ENCODE peak calls at places on chromosomes 12 and 14, in five cellular contexts. One of them, this sample, is unnamed.
A peak's percentile ranks its signal among the peaks of the same experiment; 100 is the strongest.

GRCh38 chr12:6363330-6364036 is 11.9 kb downstream of the SCNN1A start:
- DNase-seq in A549: peak; percentile 90
- DNase-seq in HepG2: peak; percentile 85
- DNase-seq in endothelial cell of umbilical vein: peak; percentile 75
- DNase-seq in GM12878: no peak
- DNase-seq in this sample: no peak

GRCh38 chr14:33765251-33765650 is 185.6 kb downstream of the EGLN3 start:
- DNase-seq in A549: no peak
- DNase-seq in HepG2: no peak
- DNase-seq in endothelial cell of umbilical vein: peak; percentile 64
- DNase-seq in GM12878: no peak
- DNase-seq in this sample: no peak

GRCh38 chr12:98645572-98646067 is 530 bp downstream of the APAF1 start:
- DNase-seq in A549: peak; percentile 40
- DNase-seq in HepG2: no peak
- DNase-seq in endothelial cell of umbilical vein: peak; percentile 45
- DNase-seq in GM12878: no peak
- DNase-seq in this sample: peak; percentile 66

GRCh38 chr14:104982548-104983230 is 2.9 kb upstream of the CLBA1 start:
- DNase-seq in A549: no peak
- DNase-seq in HepG2: no peak
- DNase-seq in endothelial cell of umbilical vein: no peak
- DNase-seq in GM12878: no peak
- DNase-seq in this sample: no peak

GRCh38 chr14:68772761-68773381 is 20.0 kb downstream of the ZFP36L1 start:
- DNase-seq in A549: no peak
- DNase-seq in HepG2: no peak
- DNase-seq in endothelial cell of umbilical vein: no peak
- DNase-seq in GM12878: no peak
- DNase-seq in this sample: no peak

GRCh38 chr12:101485015-101485414 is 9.9 kb downstream of the SPIC start:
- DNase-seq in A549: no peak
- DNase-seq in HepG2: no peak
- DNase-seq in endothelial cell of umbilical vein: no peak
- DNase-seq in GM12878: no peak
- DNase-seq in this sample: no peak

GRCh38 chr14:79543966-79544365 is 667.3 kb downstream of the DIO2 start:
- DNase-seq in A549: peak; percentile 31
- DNase-seq in HepG2: no peak
- DNase-seq in endothelial cell of umbilical vein: peak; percentile 10
- DNase-seq in GM12878: no peak
- DNase-seq in this sample: peak; percentile 5

GRCh38 chr12:131091976-131092691 is 138.4 kb downstream of the ADGRD1 start:
- DNase-seq in A549: no peak
- DNase-seq in HepG2: no peak
- DNase-seq in endothelial cell of umbilical vein: no peak
- DNase-seq in GM12878: peak; percentile 38
- DNase-seq in this sample: no peak

GRCh38 chr12:19657401-19657800 is 218.1 kb downstream of the AEBP2 start:
- DNase-seq in A549: no peak
- DNase-seq in HepG2: no peak
- DNase-seq in endothelial cell of umbilical vein: no peak
- DNase-seq in GM12878: no peak
- DNase-seq in this sample: no peak

GRCh38 chr12:66598081-66598480 is 80.8 kb downstream of the GRIP1 start:
- DNase-seq in A549: no peak
- DNase-seq in HepG2: no peak
- DNase-seq in endothelial cell of umbilical vein: no peak
- DNase-seq in GM12878: no peak
- DNase-seq in this sample: no peak

GRCh38 chr12:121568971-121569808 is 11.6 kb downstream of the KDM2B start:
- DNase-seq in A549: no peak
- DNase-seq in HepG2: no peak
- DNase-seq in endothelial cell of umbilical vein: no peak
- DNase-seq in GM12878: no peak
- DNase-seq in this sample: no peak

GRCh38 chr12:22029991-22030390 is 16.0 kb upstream of the CMAS start:
- DNase-seq in A549: no peak
- DNase-seq in HepG2: no peak
- DNase-seq in endothelial cell of umbilical vein: no peak
- DNase-seq in GM12878: no peak
- DNase-seq in this sample: no peak

GRCh38 chr12:77118696-77119095 is 53.3 kb upstream of the E2F7 start:
- DNase-seq in A549: no peak
- DNase-seq in HepG2: no peak
- DNase-seq in endothelial cell of umbilical vein: no peak
- DNase-seq in GM12878: no peak
- DNase-seq in this sample: no peak

GRCh38 chr12:23049180-23049579 is 424.2 kb downstream of the ETNK1 start:
- DNase-seq in A549: peak; percentile 7
- DNase-seq in HepG2: no peak
- DNase-seq in endothelial cell of umbilical vein: peak; percentile 22
- DNase-seq in GM12878: no peak
- DNase-seq in this sample: peak; percentile 69

GRCh38 chr12:108193922-108194321 is 64.8 kb downstream of the WSCD2 start:
- DNase-seq in A549: peak; percentile 39
- DNase-seq in HepG2: peak; percentile 9
- DNase-seq in endothelial cell of umbilical vein: peak; percentile 21
- DNase-seq in GM12878: no peak
- DNase-seq in this sample: peak; percentile 50

GRCh38 chr12:98752726-98753125 is 107.6 kb downstream of the APAF1 start:
- DNase-seq in A549: peak; percentile 6
- DNase-seq in HepG2: no peak
- DNase-seq in endothelial cell of umbilical vein: no peak
- DNase-seq in GM12878: no peak
- DNase-seq in this sample: no peak

DNA sequence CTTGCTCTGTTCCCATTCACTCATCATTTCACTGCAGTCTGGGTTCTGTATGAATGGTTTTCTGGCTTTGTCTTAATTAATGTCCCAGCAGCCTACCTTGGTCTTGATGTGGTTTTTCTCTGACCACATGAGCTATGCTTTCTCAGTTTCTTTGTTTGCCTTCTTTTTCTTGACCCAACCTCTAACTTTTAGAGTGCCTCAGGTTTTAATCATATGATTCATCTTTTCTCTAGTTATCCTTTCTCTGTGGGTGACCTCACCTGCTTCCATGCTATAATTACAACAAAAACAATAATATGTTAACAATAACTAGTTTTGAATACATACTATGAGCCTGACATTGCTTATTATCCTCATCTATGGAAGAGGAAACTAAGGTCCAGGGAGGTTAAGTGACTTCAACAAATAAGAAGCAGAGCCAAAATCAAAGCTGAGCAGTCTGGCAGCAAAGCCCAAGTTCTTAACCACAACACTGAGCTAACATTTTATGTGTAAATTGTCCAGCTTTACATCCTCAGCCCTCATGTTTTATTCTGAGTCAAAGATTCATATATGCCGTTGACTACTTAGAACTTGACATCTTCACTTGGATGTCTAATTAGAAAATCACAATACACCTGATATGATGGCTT is 4.7 kb upstream of the EPYC start:
- DNase-seq in A549: no peak
- DNase-seq in HepG2: no peak
- DNase-seq in endothelial cell of umbilical vein: peak; percentile 77
- DNase-seq in GM12878: peak; percentile 55
- DNase-seq in this sample: no peak
- TF ChIP-seq MYC in A549: no peak
- TF ChIP-seq MYC in HepG2: no peak
- TF ChIP-seq MYC in endothelial cell of umbilical vein: no peak
- TF ChIP-seq MYC in GM12878: no peak
- TF ChIP-seq MYC in this sample: no peak

DNA sequence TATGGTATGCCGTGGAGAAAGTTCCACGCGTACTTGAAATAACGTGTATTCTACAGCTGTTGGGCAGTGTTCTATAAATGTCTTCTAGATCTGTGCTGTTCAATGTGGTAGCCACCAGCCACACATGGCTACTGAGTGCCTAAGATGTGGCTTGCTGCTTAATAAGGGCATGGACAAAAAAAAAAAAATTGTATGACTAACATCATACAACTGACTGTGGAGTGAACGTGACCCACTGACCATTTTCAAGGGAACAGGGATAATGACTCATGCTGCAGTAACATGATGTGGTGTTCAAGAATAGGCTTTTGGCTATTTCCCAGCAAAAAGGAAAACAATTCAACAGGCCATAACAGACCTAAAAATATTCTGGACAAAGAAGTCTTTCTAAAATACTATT is 13.0 kb downstream of the ATG14 start:
- DNase-seq in A549: peak; percentile 56
- DNase-seq in HepG2: no peak
- DNase-seq in endothelial cell of umbilical vein: peak; percentile 97
- DNase-seq in GM12878: no peak
- DNase-seq in this sample: peak; percentile 11
- TF ChIP-seq MYC in A549: no peak
- TF ChIP-seq MYC in HepG2: no peak
- TF ChIP-seq MYC in endothelial cell of umbilical vein: no peak
- TF ChIP-seq MYC in GM12878: no peak
- TF ChIP-seq MYC in this sample: no peak

GRCh38 chr12:54357802-54358619 is 6.3 kb downstream of the GPR84 start:
- DNase-seq in A549: no peak
- DNase-seq in HepG2: no peak
- DNase-seq in endothelial cell of umbilical vein: peak; percentile 47
- DNase-seq in GM12878: peak; percentile 30
- DNase-seq in this sample: peak; percentile 53
- TF ChIP-seq MYC in A549: no peak
- TF ChIP-seq MYC in HepG2: no peak
- TF ChIP-seq MYC in endothelial cell of umbilical vein: no peak
- TF ChIP-seq MYC in GM12878: no peak
- TF ChIP-seq MYC in this sample: no peak

DNA sequence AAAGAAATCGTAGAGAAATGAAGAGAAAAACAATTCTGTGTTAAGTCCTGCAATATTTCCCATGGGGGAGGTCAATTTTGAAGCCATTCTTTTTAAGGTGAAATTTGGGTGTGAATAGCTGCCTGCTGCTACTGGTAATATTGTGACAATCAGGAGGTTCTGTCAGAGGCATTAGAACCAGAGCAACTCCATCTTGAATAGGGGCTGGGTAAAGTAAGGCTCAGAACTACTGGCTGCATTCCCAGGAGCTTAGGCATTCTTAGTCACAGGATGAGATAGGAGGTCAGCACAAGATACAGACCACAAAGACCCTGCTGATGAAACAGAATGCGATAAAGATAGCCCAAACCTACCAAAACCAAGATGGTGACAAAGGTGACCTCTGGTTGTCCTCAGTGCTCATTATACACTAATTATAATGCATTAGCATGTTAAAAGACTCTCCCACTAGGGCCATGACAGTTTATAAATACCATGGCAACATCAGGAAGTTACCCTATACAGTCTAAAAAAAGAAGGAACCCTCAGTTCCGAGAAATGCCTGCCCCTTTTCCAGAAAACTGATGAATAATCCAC is 24.8 kb upstream of the MTHFD1 start:
- DNase-seq in A549: no peak
- DNase-seq in HepG2: no peak
- DNase-seq in endothelial cell of umbilical vein: peak; percentile 9
- DNase-seq in GM12878: no peak
- DNase-seq in this sample: no peak
- TF ChIP-seq MYC in A549: no peak
- TF ChIP-seq MYC in HepG2: no peak
- TF ChIP-seq MYC in endothelial cell of umbilical vein: no peak
- TF ChIP-seq MYC in GM12878: no peak
- TF ChIP-seq MYC in this sample: no peak

GRCh38 chr12:133202493-133203343 is 21.4 kb downstream of the ZNF268 start:
- DNase-seq in A549: peak; percentile 51
- DNase-seq in HepG2: no peak
- DNase-seq in endothelial cell of umbilical vein: no peak
- DNase-seq in GM12878: no peak
- DNase-seq in this sample: peak; percentile 44
- TF ChIP-seq MYC in A549: no peak
- TF ChIP-seq MYC in HepG2: no peak
- TF ChIP-seq MYC in endothelial cell of umbilical vein: no peak
- TF ChIP-seq MYC in GM12878: no peak
- TF ChIP-seq MYC in this sample: no peak

This sample was measured in NB4.